ENCODE peak calls at places on chromosomes 11 and 22, in ten cellular contexts. V, M, B, R, H, T, G, Z, F and O are unnamed samples.
A peak's percentile ranks its signal among the peaks of the same experiment; 100 is the strongest.

GRCh38 chr22:43152355-43153071 is 1.2 kb downstream of the TSPO start:
- DNase-seq in V (peak; percentile 31), M (no peak), B (peak; percentile 61), R (peak; percentile 91), H (peak; percentile 84), T (peak; percentile 22), G (peak; percentile 85), Z (peak; percentile 60), F (peak; percentile 61), O (peak; percentile 48)

GRCh38 chr11:125314264-125315087 is 149.9 kb downstream of the PKNOX2 start:
- DNase-seq in V (no peak), M (no peak), B (no peak), R (no peak), H (no peak), T (no peak), G (no peak), Z (no peak), F (no peak), O (no peak)

GRCh38 chr11:68467446-68467845 is 6.9 kb downstream of the PPP6R3 start:
- DNase-seq in V (no peak), M (no peak), B (no peak), R (no peak), H (no peak), T (no peak), G (no peak), Z (no peak), F (no peak), O (no peak)

GRCh38 chr11:119483341-119483880 is 60.4 kb upstream of the THY1 start:
- DNase-seq in V (no peak), M (no peak), B (peak; percentile 4), R (no peak), H (no peak), T (no peak), G (peak; percentile 8), Z (peak; percentile 5), F (no peak), O (no peak)

GRCh38 chr11:131694526-131695424 is 324.4 kb downstream of the NTM start:
- DNase-seq in V (no peak), M (peak; percentile 88), B (peak; percentile 73), R (peak; percentile 86), H (peak; percentile 81), T (peak; percentile 69), G (peak; percentile 88), Z (peak; percentile 47), F (peak; percentile 31), O (peak; percentile 88)

GRCh38 chr11:128235446-128235845 is 351.9 kb downstream of the ETS1 start:
- DNase-seq in V (no peak), M (no peak), B (no peak), R (no peak), H (no peak), T (no peak), G (no peak), Z (no peak), F (no peak), O (peak; percentile 23)

GRCh38 chr11:113632981-113633380 is 73.1 kb downstream of the TMPRSS5 start:
- DNase-seq in V (no peak), M (no peak), B (no peak), R (peak; percentile 90), H (no peak), T (no peak), G (no peak), Z (no peak), F (no peak), O (no peak)

GRCh38 chr22:27810566-27810965 is 9.0 kb upstream of the MN1 start:
- DNase-seq in V (no peak), M (peak; percentile 42), B (no peak), R (peak; percentile 89), H (peak; percentile 65), T (peak; percentile 68), G (no peak), Z (peak; percentile 81), F (no peak), O (peak; percentile 69)

GRCh38 chr11:102494216-102494615 is 36.3 kb downstream of the MMP7 start:
- DNase-seq in V (no peak), M (no peak), B (no peak), R (peak; percentile 89), H (peak; percentile 43), T (peak; percentile 51), G (no peak), Z (no peak), F (no peak), O (peak; percentile 80)

GRCh38 chr11:21260101-21260500 is 590.7 kb downstream of the NELL1 start:
- DNase-seq in V (no peak), M (no peak), B (no peak), R (no peak), H (no peak), T (no peak), G (no peak), Z (no peak), F (no peak), O (no peak)

GRCh38 chr22:17769716-17770082 is 4.6 kb downstream of the BID start:
- DNase-seq in V (no peak), M (no peak), B (no peak), R (no peak), H (no peak), T (no peak), G (no peak), Z (no peak), F (no peak), O (no peak)

GRCh38 chr11:76667271-76667818 is 3.2 kb downstream of the LRRC32 start:
- DNase-seq in V (no peak), M (no peak), B (peak; percentile 3), R (no peak), H (no peak), T (no peak), G (peak; percentile 10), Z (peak; percentile 11), F (no peak), O (no peak)

GRCh38 chr11:84993386-84993785 is 633.8 kb downstream of the DLG2 start:
- DNase-seq in V (no peak), M (peak; percentile 23), B (no peak), R (peak; percentile 41), H (no peak), T (no peak), G (no peak), Z (no peak), F (no peak), O (no peak)

GRCh38 chr11:72421351-72421750 is 13.0 kb downstream of the CLPB start:
- DNase-seq in V (no peak), M (no peak), B (no peak), R (peak; percentile 19), H (no peak), T (peak; percentile 20), G (no peak), Z (no peak), F (no peak), O (no peak)

GRCh38 chr11:60514055-60514454 is 1.1 kb upstream of the MS4A13 start:
- DNase-seq in V (no peak), M (no peak), B (no peak), R (no peak), H (no peak), T (no peak), G (no peak), Z (no peak), F (no peak), O (no peak)

GRCh38 chr11:1180171-1180570 is 22.4 kb downstream of the MUC5AC start:
- DNase-seq in V (no peak), M (no peak), B (no peak), R (no peak), H (no peak), T (no peak), G (no peak), Z (no peak), F (no peak), O (no peak)
- H3K9me3 ChIP-seq in V (no peaks in the 10 kb centered on the region), M (no peaks in the 10 kb centered on the region), B (no peaks in the 10 kb centered on the region), R (no peaks in the 10 kb centered on the region), H (no peaks in the 10 kb centered on the region), T (no peaks in the 10 kb centered on the region), G (no peaks in the 10 kb centered on the region), Z (no peaks in the 10 kb centered on the region), F (no peaks in the 10 kb centered on the region), O (no peaks in the 10 kb centered on the region)

DNA sequence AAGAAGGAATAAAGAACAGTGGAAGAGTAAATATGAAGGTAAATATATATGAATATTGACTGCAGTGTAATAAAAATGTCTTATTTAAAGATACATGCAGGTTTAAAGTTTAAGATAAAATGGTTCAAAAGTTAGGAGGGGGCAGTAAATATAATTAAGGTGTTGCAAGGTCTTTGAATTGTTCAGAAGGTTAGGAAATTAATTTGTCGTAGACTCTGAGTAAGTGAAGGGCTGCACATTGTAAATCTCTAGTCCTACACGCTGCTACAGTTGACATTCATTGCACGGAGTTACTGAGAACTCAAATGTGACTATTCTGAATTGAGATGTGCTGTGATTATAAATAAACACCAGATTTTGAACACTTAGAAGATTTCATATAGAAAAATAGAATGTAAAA is 69.8 kb upstream of the PRODH start:
- DNase-seq in V (no peak), M (no peak), B (no peak), R (no peak), H (no peak), T (no peak), G (no peak), Z (no peak), F (no peak), O (no peak)
- H3K27me3 ChIP-seq in V (no peaks in the 10 kb centered on the region), M (peaks cover 2% of the 10 kb centered on the region), B (no peaks in the 10 kb centered on the region), R (peaks cover 31% of the 10 kb centered on the region), H (no peaks in the 10 kb centered on the region), T (peaks cover 6% of the 10 kb centered on the region), G (no peaks in the 10 kb centered on the region), Z (no peaks in the 10 kb centered on the region), F (peaks cover 5% of the 10 kb centered on the region), O (peaks cover 30% of the 10 kb centered on the region)

GRCh38 chr11:36162909-36163434 is 126.3 kb downstream of the COMMD9 start:
- DNase-seq in V (no peak), M (no peak), B (peak; percentile 71), R (no peak), H (no peak), T (no peak), G (no peak), Z (no peak), F (no peak), O (peak; percentile 70)

GRCh38 chr11:36160115-36160514 is 129.1 kb downstream of the COMMD9 start:
- DNase-seq in V (no peak), M (no peak), B (no peak), R (no peak), H (no peak), T (no peak), G (peak; percentile 26), Z (no peak), F (no peak), O (peak; percentile 39)

GRCh38 chr11:36164522-36165250 is 124.5 kb downstream of the COMMD9 start:
- DNase-seq in V (no peak), M (no peak), B (peak; percentile 27), R (peak; percentile 37), H (no peak), T (peak; percentile 52), G (peak; percentile 84), Z (no peak), F (no peak), O (no peak)

GRCh38 chr11:36162282-36162825 is 126.9 kb downstream of the COMMD9 start:
- DNase-seq in V (no peak), M (no peak), B (peak; percentile 16), R (no peak), H (no peak), T (no peak), G (no peak), Z (no peak), F (no peak), O (no peak)

GRCh38 chr11:36161572-36161971 is 127.7 kb downstream of the COMMD9 start:
- DNase-seq in V (no peak), M (no peak), B (no peak), R (no peak), H (no peak), T (no peak), G (no peak), Z (no peak), F (no peak), O (no peak)
- H3K4me3 ChIP-seq in V (no peak overlapping the region), M (no peak overlapping the region), B (no peak overlapping the region), R (no peak overlapping the region), H (no peak overlapping the region), T (no peak overlapping the region), G (no peak overlapping the region), Z (no peak overlapping the region), F (no peak overlapping the region), O (no peak overlapping the region)

GRCh38 chr11:35058318-35058717 is 80.7 kb upstream of the CD44 start:
- DNase-seq in V (no peak), M (no peak), B (no peak), R (no peak), H (no peak), T (no peak), G (no peak), Z (no peak), F (peak; percentile 21), O (no peak)
- H3K9me3 ChIP-seq in V (no peaks in the 10 kb centered on the region), M (no peaks in the 10 kb centered on the region), B (no peaks in the 10 kb centered on the region), R (no peaks in the 10 kb centered on the region), H (no peaks in the 10 kb centered on the region), T (peaks cover 1% of the 10 kb centered on the region), G (no peaks in the 10 kb centered on the region), Z (no peaks in the 10 kb centered on the region), F (no peaks in the 10 kb centered on the region), O (no peaks in the 10 kb centered on the region)